ENCODE peak calls at places on chromosomes 13 and 19, in four cellular contexts. Z is K562, B is HepG2, K is GM12878. M is an unnamed sample.

GRCh38 chr13:53276265-53276664 is 247.7 kb downstream of the OLFM4 start:
- DNase-seq in B (no peak), K (no peak), Z (no peak), M (no peak)

GRCh38 chr13:34156841-34157365 is 339.0 kb downstream of the RFC3 start:
- DNase-seq in Z (no peak), K (peak; percentile 55), B (peak; percentile 72), M (peak; percentile 51)

GRCh38 chr19:48297975-48298374 is 27.4 kb upstream of the EMP3 start:
- DNase-seq in K (no peak), Z (no peak), B (no peak), M (no peak)

GRCh38 chr13:44921931-44922758 is 67.1 kb downstream of the NUFIP1 start:
- DNase-seq in Z (no peak), B (peak; percentile 81), K (no peak), M (peak; percentile 92)

GRCh38 chr19:45769821-45770191 is 754 bp upstream of the SIX5 start:
- DNase-seq in B (no peak), Z (peak; percentile 39), K (no peak), M (peak; percentile 70)

GRCh38 chr13:46124531-46124966 is 19.7 kb upstream of the CPB2 start:
- DNase-seq in K (no peak), B (no peak), Z (no peak), M (no peak)

GRCh38 chr19:4977299-4978174 is 8.6 kb downstream of the KDM4B start:
- DNase-seq in K (no peak), Z (no peak), B (no peak), M (no peak)

GRCh38 chr13:47117268-47117667 is 220.4 kb upstream of the HTR2A start:
- DNase-seq in B (no peak), Z (peak; percentile 42), K (no peak), M (no peak)

GRCh38 chr19:5926641-5927438 is 12.8 kb downstream of the CAPS start:
- DNase-seq in K (no peak), B (no peak), Z (no peak), M (no peak)

GRCh38 chr13:47696677-47697076 is 304.4 kb downstream of the SUCLA2 start:
- DNase-seq in Z (peak; percentile 5), K (no peak), B (no peak), M (no peak)

GRCh38 chr13:98156259-98156658 is 13.4 kb downstream of the FARP1 start:
- DNase-seq in K (no peak), B (no peak), Z (no peak), M (no peak)

GRCh38 chr19:29812080-29812880 is 489 bp downstream of the CCNE1 start:
- DNase-seq in Z (peak; percentile 28), B (no peak), K (no peak), M (no peak)

GRCh38 chr13:44840131-44840530 is 149.1 kb downstream of the NUFIP1 start:
- DNase-seq in K (no peak), B (no peak), Z (no peak), M (no peak)

GRCh38 chr19:10230155-10230903 is 802 bp downstream of the S1PR2 start:
- DNase-seq in Z (no peak), B (no peak), K (no peak), M (no peak)

GRCh38 chr19:16071072-16071691 is 5.1 kb upstream of the TPM4 start:
- DNase-seq in K (no peak), Z (no peak), B (no peak), M (no peak)

GRCh38 chr13:114071991-114072390 is 60.4 kb downstream of the RASA3 start:
- DNase-seq in Z (no peak), K (no peak), B (no peak), M (no peak)

GRCh38 chr19:50870417-50871089 is 2.7 kb upstream of the KLK2 start:
- DNase-seq in K (no peak), B (peak; percentile 12), Z (peak; percentile 94), M (peak; percentile 90)

GRCh38 chr19:3366104-3366760 is at the start of gene NFIC:
- DNase-seq in Z (peak; percentile 92), B (no peak), K (no peak), M (no peak)

GRCh38 chr13:79124183-79124582 is 281.9 kb downstream of the RBM26 start:
- DNase-seq in Z (no peak), B (no peak), K (no peak), M (no peak)

GRCh38 chr13:79119578-79120107 is 286.4 kb downstream of the RBM26 start:
- DNase-seq in Z (no peak), K (no peak), B (no peak), M (no peak)
- TF ChIP-seq EP300 in Z (no peak), K (no peak), B (no peak), M (no peak)

GRCh38 chr13:109314101-109314500 is 472.3 kb downstream of the IRS2 start:
- DNase-seq in Z (no peak), B (no peak), K (no peak), M (no peak)
- TF ChIP-seq MYC in Z (no peak), B (no peak), K (no peak), M (no peak)

DNA sequence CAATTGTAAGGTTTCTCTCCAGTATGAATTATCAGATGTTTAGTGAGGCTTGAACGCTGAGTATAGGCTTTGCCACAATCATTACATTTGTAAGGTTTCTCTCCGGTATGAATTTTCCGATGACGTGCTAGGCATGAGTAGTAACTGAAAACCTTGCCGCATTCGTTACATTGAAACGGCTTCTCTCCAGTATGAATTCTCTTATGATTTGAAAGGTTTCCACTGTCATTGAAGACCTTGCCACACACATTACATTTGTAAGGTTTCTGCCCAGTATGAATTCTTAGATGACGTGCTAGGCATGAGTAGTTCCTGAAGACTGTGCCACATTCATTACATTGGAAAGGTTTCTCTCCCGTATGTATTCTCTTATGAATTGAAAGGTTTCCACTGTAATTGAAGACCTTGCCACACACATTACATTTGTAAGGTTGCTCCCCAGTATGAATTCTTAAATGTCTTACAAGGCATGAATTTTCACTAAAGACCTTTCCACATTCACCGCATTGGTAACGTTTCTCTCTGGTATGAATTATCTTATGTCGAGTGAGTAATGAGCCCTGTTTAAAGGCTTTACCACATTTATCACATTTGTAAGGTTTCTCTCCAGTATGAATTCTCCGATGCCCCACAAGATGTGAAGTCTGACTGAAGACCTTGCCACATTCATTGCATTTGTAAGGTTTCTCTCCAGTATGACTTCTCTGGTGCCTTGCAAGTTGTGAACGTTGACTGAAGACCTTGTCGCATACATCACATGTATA is 15.6 kb downstream of the ZNF836 start:
- DNase-seq in K (no peak), B (no peak), Z (no peak), M (no peak)
- TF ChIP-seq EP300 in K (no peak), B (no peak), Z (no peak), M (no peak)

GRCh38 chr19:34507414-34508067 is 26.0 kb downstream of the WTIP start:
- DNase-seq in B (no peak), K (no peak), Z (peak; percentile 9), M (no peak)
- TF ChIP-seq MYC in B (no peak), K (no peak), Z (no peak), M (no peak)

GRCh38 chr13:110405597-110406450 is 98.7 kb downstream of the COL4A2 start:
- DNase-seq in Z (no peak), B (no peak), K (no peak), M (no peak)
- TF ChIP-seq EP300 in Z (no peak), B (no peak), K (no peak), M (no peak)

DNA sequence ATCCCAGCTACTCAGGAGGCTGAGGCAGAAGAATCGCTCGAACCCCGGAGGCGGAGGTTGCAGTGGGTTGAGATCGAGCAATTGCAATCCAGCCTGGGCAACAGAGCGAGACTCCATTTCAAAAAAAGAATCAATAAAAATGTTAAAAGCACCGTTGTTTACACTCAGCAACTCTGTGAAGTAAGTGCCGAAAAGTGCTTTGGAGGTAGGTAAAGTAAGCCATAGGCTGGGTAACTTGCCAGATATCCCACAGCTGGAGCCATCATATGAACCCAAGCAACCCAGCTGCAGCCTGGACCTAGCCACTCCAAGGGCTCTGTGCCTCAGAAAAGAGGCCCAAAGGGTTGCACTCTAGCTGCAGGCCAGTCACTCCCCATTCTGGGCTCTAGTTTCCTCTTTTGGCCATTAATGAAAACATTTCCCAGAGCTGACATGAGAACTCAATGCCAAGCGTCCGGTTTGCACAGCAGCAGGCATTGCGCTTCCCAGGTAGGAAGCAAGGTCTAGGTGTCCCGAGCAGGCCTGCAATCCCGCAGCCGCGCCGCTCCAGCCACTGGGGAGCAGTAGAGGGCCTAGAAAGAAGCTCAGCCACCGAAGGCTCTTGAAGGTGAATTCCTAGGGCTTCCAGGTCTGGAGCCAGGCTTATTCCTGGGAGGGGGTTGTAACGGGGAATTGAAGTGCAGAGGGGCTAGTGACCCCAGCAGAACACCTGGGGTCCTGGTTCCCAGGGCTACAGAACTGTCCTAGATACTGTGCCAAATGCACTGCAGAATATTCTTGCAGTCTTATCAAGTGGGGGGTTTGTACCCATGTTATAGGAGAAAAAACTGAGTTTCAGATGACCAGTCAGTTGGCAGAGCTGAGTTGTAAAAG is 4.1 kb upstream of the CD79A start:
- DNase-seq in K (no peak), Z (peak; percentile 71), B (peak; percentile 72), M (peak; percentile 94)
- TF ChIP-seq MYC in K (no peak), Z (no peak), B (peak; percentile 30), M (peak; percentile 36)

DNA sequence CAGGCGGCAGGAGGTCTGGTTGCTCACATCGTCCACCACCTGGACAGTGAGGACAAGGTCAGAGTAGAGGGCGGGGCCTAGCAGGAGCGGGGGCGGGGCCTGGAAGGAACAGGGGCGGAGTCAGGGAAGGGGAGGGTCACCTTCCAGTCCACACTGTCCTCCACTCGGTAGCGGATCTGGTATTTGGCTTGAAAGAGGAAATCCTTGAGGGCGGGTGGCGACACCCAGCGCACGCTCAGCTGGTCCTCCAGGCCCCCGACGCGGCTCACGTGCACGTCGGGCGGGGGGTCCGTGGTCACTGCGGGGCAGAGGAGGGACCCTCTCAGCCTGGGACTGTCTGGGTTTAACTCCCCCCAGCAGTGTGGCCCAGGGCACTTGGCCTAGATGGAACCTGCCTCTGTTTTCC is 8.2 kb downstream of the REX1BD start:
- DNase-seq in B (peak; percentile 41), K (no peak), Z (peak; percentile 95), M (no peak)
- TF ChIP-seq EP300 in B (no peak), K (no peak), Z (no peak), M (no peak)

GRCh38 chr13:40386586-40386985 is 279.9 kb downstream of the FOXO1 start:
- DNase-seq in K (no peak), B (no peak), Z (no peak), M (no peak)

GRCh38 chr13:40387775-40388174 is 278.7 kb downstream of the FOXO1 start:
- DNase-seq in K (no peak), B (no peak), Z (no peak), M (no peak)

GRCh38 chr13:40389081-40389641 is 277.3 kb downstream of the FOXO1 start:
- DNase-seq in K (peak; percentile 4), Z (no peak), B (no peak), M (no peak)

GRCh38 chr13:40390290-40391008 is 276.0 kb downstream of the FOXO1 start:
- DNase-seq in Z (no peak), B (no peak), K (no peak), M (no peak)

DNA sequence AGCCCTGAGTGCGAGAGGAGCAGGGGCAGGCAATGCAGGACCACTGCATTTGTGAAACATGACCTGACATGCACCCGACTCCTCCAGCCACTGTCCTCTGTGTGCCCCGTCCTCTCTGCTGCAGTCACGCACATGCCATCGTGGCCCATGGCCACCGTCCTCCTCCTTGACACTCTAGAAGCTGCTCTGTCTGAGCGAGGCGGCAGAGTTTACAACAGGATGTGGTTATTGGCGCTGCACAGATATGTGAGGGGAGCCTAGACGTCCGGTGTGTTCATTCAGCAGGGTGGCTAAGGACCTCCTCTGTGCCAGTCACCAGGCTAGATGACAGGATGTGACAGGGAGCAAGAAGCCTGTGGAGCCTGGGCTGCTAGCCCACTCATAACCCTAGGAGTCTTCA is 277.8 kb downstream of the FOXO1 start:
- DNase-seq in B (no peak), K (peak; percentile 70), Z (no peak), M (no peak)
- TF ChIP-seq MYC in B (no peak), K (no peak), Z (no peak), M (no peak)